ENCODE peak calls at places on chromosomes 12 and 14, in seven cellular contexts. One of them, this sample, is unnamed.

GRCh38 chr14:55267816-55268215 is 3.4 kb upstream of the FBXO34 start:
- DNase-seq in amniotic stem cell: no peak
- DNase-seq in dermis microvascular lymphatic vessel endothelial cell: no peak
- DNase-seq in C1 segment of cervical spinal cord: no peak
- DNase-seq in NCI-H774: no peak
- DNase-seq in GM04504: no peak
- DNase-seq in heart left ventricle: no peak
- DNase-seq in this sample: no peak

GRCh38 chr12:49825971-49826421 is 2.2 kb downstream of the NCKAP5L start:
- DNase-seq in C1 segment of cervical spinal cord: no peak
- DNase-seq in heart left ventricle: no peak
- DNase-seq in amniotic stem cell: no peak
- DNase-seq in GM04504: no peak
- DNase-seq in dermis microvascular lymphatic vessel endothelial cell: no peak
- DNase-seq in NCI-H774: no peak
- DNase-seq in this sample: no peak

GRCh38 chr14:29681308-29681707 is 246.3 kb downstream of the PRKD1 start:
- DNase-seq in GM04504: no peak
- DNase-seq in NCI-H774: no peak
- DNase-seq in dermis microvascular lymphatic vessel endothelial cell: no peak
- DNase-seq in C1 segment of cervical spinal cord: no peak
- DNase-seq in amniotic stem cell: no peak
- DNase-seq in heart left ventricle: no peak
- DNase-seq in this sample: no peak

GRCh38 chr12:9115731-9116689 is at the start of gene A2M:
- DNase-seq in C1 segment of cervical spinal cord: no peak
- DNase-seq in dermis microvascular lymphatic vessel endothelial cell: peak
- DNase-seq in GM04504: no peak
- DNase-seq in NCI-H774: no peak
- DNase-seq in heart left ventricle: peak
- DNase-seq in amniotic stem cell: no peak
- DNase-seq in this sample: peak

GRCh38 chr14:33165144-33165925 is 226.7 kb downstream of the NPAS3 start:
- DNase-seq in heart left ventricle: no peak
- DNase-seq in GM04504: no peak
- DNase-seq in amniotic stem cell: no peak
- DNase-seq in NCI-H774: no peak
- DNase-seq in C1 segment of cervical spinal cord: no peak
- DNase-seq in dermis microvascular lymphatic vessel endothelial cell: no peak
- DNase-seq in this sample: no peak

GRCh38 chr12:103548622-103549601 is 38.2 kb upstream of the STAB2 start:
- DNase-seq in GM04504: peak
- DNase-seq in amniotic stem cell: peak
- DNase-seq in C1 segment of cervical spinal cord: peak
- DNase-seq in dermis microvascular lymphatic vessel endothelial cell: peak
- DNase-seq in heart left ventricle: peak
- DNase-seq in NCI-H774: peak
- DNase-seq in this sample: peak

GRCh38 chr12:86158956-86159355 is 97.2 kb downstream of the MGAT4C start:
- DNase-seq in heart left ventricle: no peak
- DNase-seq in C1 segment of cervical spinal cord: no peak
- DNase-seq in amniotic stem cell: no peak
- DNase-seq in GM04504: no peak
- DNase-seq in dermis microvascular lymphatic vessel endothelial cell: no peak
- DNase-seq in NCI-H774: no peak
- DNase-seq in this sample: no peak

GRCh38 chr12:105561981-105562726 is 231.7 kb downstream of the C12orf75 start:
- DNase-seq in heart left ventricle: peak
- DNase-seq in GM04504: peak
- DNase-seq in dermis microvascular lymphatic vessel endothelial cell: no peak
- DNase-seq in C1 segment of cervical spinal cord: no peak
- DNase-seq in amniotic stem cell: peak
- DNase-seq in NCI-H774: peak
- DNase-seq in this sample: peak

GRCh38 chr14:44462372-44462771 is 44.7 kb downstream of the FSCB start:
- DNase-seq in C1 segment of cervical spinal cord: no peak
- DNase-seq in NCI-H774: peak
- DNase-seq in GM04504: no peak
- DNase-seq in dermis microvascular lymphatic vessel endothelial cell: no peak
- DNase-seq in amniotic stem cell: no peak
- DNase-seq in heart left ventricle: no peak
- DNase-seq in this sample: no peak

GRCh38 chr14:99757331-99758070 is 35.7 kb upstream of the EML1 start:
- DNase-seq in heart left ventricle: no peak
- DNase-seq in dermis microvascular lymphatic vessel endothelial cell: no peak
- DNase-seq in GM04504: peak
- DNase-seq in C1 segment of cervical spinal cord: no peak
- DNase-seq in NCI-H774: no peak
- DNase-seq in amniotic stem cell: peak
- DNase-seq in this sample: no peak

GRCh38 chr12:116813271-116814041 is 67.8 kb downstream of the HRK start:
- DNase-seq in GM04504: no peak
- DNase-seq in C1 segment of cervical spinal cord: no peak
- DNase-seq in heart left ventricle: no peak
- DNase-seq in amniotic stem cell: no peak
- DNase-seq in dermis microvascular lymphatic vessel endothelial cell: no peak
- DNase-seq in NCI-H774: no peak
- DNase-seq in this sample: no peak

GRCh38 chr12:121860257-121860656 is 1.6 kb upstream of the HPD start:
- DNase-seq in dermis microvascular lymphatic vessel endothelial cell: no peak
- DNase-seq in heart left ventricle: no peak
- DNase-seq in C1 segment of cervical spinal cord: no peak
- DNase-seq in GM04504: no peak
- DNase-seq in NCI-H774: peak
- DNase-seq in amniotic stem cell: no peak
- DNase-seq in this sample: no peak

GRCh38 chr14:29821665-29822429 is 105.8 kb downstream of the PRKD1 start:
- DNase-seq in C1 segment of cervical spinal cord: peak
- DNase-seq in NCI-H774: peak
- DNase-seq in amniotic stem cell: no peak
- DNase-seq in heart left ventricle: no peak
- DNase-seq in dermis microvascular lymphatic vessel endothelial cell: no peak
- DNase-seq in GM04504: no peak
- DNase-seq in this sample: no peak

GRCh38 chr12:43742106-43742505 is 16.5 kb downstream of the PUS7L start:
- DNase-seq in NCI-H774: no peak
- DNase-seq in heart left ventricle: no peak
- DNase-seq in dermis microvascular lymphatic vessel endothelial cell: no peak
- DNase-seq in amniotic stem cell: peak
- DNase-seq in C1 segment of cervical spinal cord: no peak
- DNase-seq in GM04504: peak
- DNase-seq in this sample: no peak

GRCh38 chr14:59882957-59883356 is 12.4 kb upstream of the RTN1 start:
- DNase-seq in GM04504: no peak
- DNase-seq in C1 segment of cervical spinal cord: no peak
- DNase-seq in amniotic stem cell: no peak
- DNase-seq in heart left ventricle: no peak
- DNase-seq in NCI-H774: no peak
- DNase-seq in dermis microvascular lymphatic vessel endothelial cell: no peak
- DNase-seq in this sample: no peak

GRCh38 chr12:54341901-54342300 is 17.0 kb downstream of the COPZ1 start:
- DNase-seq in heart left ventricle: no peak
- DNase-seq in NCI-H774: no peak
- DNase-seq in amniotic stem cell: no peak
- DNase-seq in GM04504: no peak
- DNase-seq in C1 segment of cervical spinal cord: no peak
- DNase-seq in dermis microvascular lymphatic vessel endothelial cell: no peak
- DNase-seq in this sample: no peak

GRCh38 chr12:64544796-64545382 is 65.4 kb upstream of the RASSF3 start:
- DNase-seq in C1 segment of cervical spinal cord: no peak
- DNase-seq in heart left ventricle: no peak
- DNase-seq in dermis microvascular lymphatic vessel endothelial cell: no peak
- DNase-seq in amniotic stem cell: no peak
- DNase-seq in NCI-H774: peak
- DNase-seq in GM04504: no peak
- DNase-seq in this sample: no peak

GRCh38 chr14:72599579-72600470 is 294.1 kb downstream of the DPF3 start:
- DNase-seq in NCI-H774: no peak
- DNase-seq in heart left ventricle: no peak
- DNase-seq in C1 segment of cervical spinal cord: no peak
- DNase-seq in dermis microvascular lymphatic vessel endothelial cell: no peak
- DNase-seq in GM04504: no peak
- DNase-seq in amniotic stem cell: no peak
- DNase-seq in this sample: no peak

GRCh38 chr12:130948136-130948535 is 5.6 kb upstream of the ADGRD1 start:
- DNase-seq in amniotic stem cell: no peak
- DNase-seq in NCI-H774: peak
- DNase-seq in heart left ventricle: no peak
- DNase-seq in dermis microvascular lymphatic vessel endothelial cell: no peak
- DNase-seq in GM04504: no peak
- DNase-seq in C1 segment of cervical spinal cord: no peak
- DNase-seq in this sample: no peak

GRCh38 chr12:6363330-6364036 is 11.9 kb downstream of the SCNN1A start:
- DNase-seq in dermis microvascular lymphatic vessel endothelial cell: no peak
- DNase-seq in heart left ventricle: peak
- DNase-seq in amniotic stem cell: no peak
- DNase-seq in GM04504: no peak
- DNase-seq in C1 segment of cervical spinal cord: no peak
- DNase-seq in NCI-H774: peak
- DNase-seq in this sample: no peak

GRCh38 chr14:38016497-38016896 is 191.2 kb upstream of the SSTR1 start:
- DNase-seq in dermis microvascular lymphatic vessel endothelial cell: no peak
- DNase-seq in heart left ventricle: no peak
- DNase-seq in amniotic stem cell: no peak
- DNase-seq in GM04504: no peak
- DNase-seq in NCI-H774: no peak
- DNase-seq in C1 segment of cervical spinal cord: no peak
- DNase-seq in this sample: no peak

GRCh38 chr12:130989391-130989790 is 35.7 kb downstream of the ADGRD1 start:
- DNase-seq in GM04504: no peak
- DNase-seq in NCI-H774: no peak
- DNase-seq in C1 segment of cervical spinal cord: no peak
- DNase-seq in amniotic stem cell: no peak
- DNase-seq in dermis microvascular lymphatic vessel endothelial cell: no peak
- DNase-seq in heart left ventricle: no peak
- DNase-seq in this sample: no peak

GRCh38 chr14:55457496-55457895 is 17.1 kb upstream of the TBPL2 start:
- DNase-seq in dermis microvascular lymphatic vessel endothelial cell: no peak
- DNase-seq in C1 segment of cervical spinal cord: no peak
- DNase-seq in heart left ventricle: no peak
- DNase-seq in NCI-H774: no peak
- DNase-seq in GM04504: no peak
- DNase-seq in amniotic stem cell: no peak
- DNase-seq in this sample: no peak

GRCh38 chr14:76767681-76768055 is 6.4 kb downstream of the VASH1 start:
- DNase-seq in amniotic stem cell: no peak
- DNase-seq in dermis microvascular lymphatic vessel endothelial cell: no peak
- DNase-seq in C1 segment of cervical spinal cord: no peak
- DNase-seq in NCI-H774: no peak
- DNase-seq in GM04504: no peak
- DNase-seq in heart left ventricle: no peak
- DNase-seq in this sample: no peak

GRCh38 chr12:52076811-52077210 is 2.7 kb upstream of the SMIM41 start:
- DNase-seq in heart left ventricle: no peak
- DNase-seq in C1 segment of cervical spinal cord: no peak
- DNase-seq in NCI-H774: no peak
- DNase-seq in dermis microvascular lymphatic vessel endothelial cell: no peak
- DNase-seq in GM04504: no peak
- DNase-seq in amniotic stem cell: no peak
- DNase-seq in this sample: no peak

GRCh38 chr12:81962126-81962856 is 203.1 kb upstream of the PPFIA2 start:
- DNase-seq in GM04504: no peak
- DNase-seq in dermis microvascular lymphatic vessel endothelial cell: no peak
- DNase-seq in amniotic stem cell: no peak
- DNase-seq in heart left ventricle: no peak
- DNase-seq in C1 segment of cervical spinal cord: no peak
- DNase-seq in NCI-H774: no peak
- DNase-seq in this sample: no peak

GRCh38 chr14:81485372-81485771 is 48.3 kb downstream of the SEL1L start:
- DNase-seq in NCI-H774: no peak
- DNase-seq in heart left ventricle: no peak
- DNase-seq in GM04504: no peak
- DNase-seq in dermis microvascular lymphatic vessel endothelial cell: no peak
- DNase-seq in C1 segment of cervical spinal cord: no peak
- DNase-seq in amniotic stem cell: no peak
- DNase-seq in this sample: no peak

GRCh38 chr12:76762556-76762955 is 1.4 kb upstream of the ZDHHC17 start:
- DNase-seq in heart left ventricle: no peak
- DNase-seq in dermis microvascular lymphatic vessel endothelial cell: no peak
- DNase-seq in NCI-H774: no peak
- DNase-seq in C1 segment of cervical spinal cord: no peak
- DNase-seq in amniotic stem cell: no peak
- DNase-seq in GM04504: no peak
- DNase-seq in this sample: no peak

GRCh38 chr14:68970096-68970612 is 8.9 kb downstream of the ACTN1 start:
- DNase-seq in NCI-H774: no peak
- DNase-seq in C1 segment of cervical spinal cord: no peak
- DNase-seq in GM04504: no peak
- DNase-seq in dermis microvascular lymphatic vessel endothelial cell: no peak
- DNase-seq in amniotic stem cell: no peak
- DNase-seq in heart left ventricle: no peak
- DNase-seq in this sample: no peak

GRCh38 chr14:100375273-100375962 is 52.3 kb downstream of the SLC25A47 start:
- DNase-seq in heart left ventricle: peak
- DNase-seq in dermis microvascular lymphatic vessel endothelial cell: peak
- DNase-seq in amniotic stem cell: peak
- DNase-seq in C1 segment of cervical spinal cord: no peak
- DNase-seq in NCI-H774: no peak
- DNase-seq in GM04504: peak
- DNase-seq in this sample: peak

GRCh38 chr14:31692376-31692781 is 131.2 kb downstream of the NUBPL start:
- DNase-seq in amniotic stem cell: no peak
- DNase-seq in GM04504: peak
- DNase-seq in C1 segment of cervical spinal cord: no peak
- DNase-seq in dermis microvascular lymphatic vessel endothelial cell: no peak
- DNase-seq in heart left ventricle: no peak
- DNase-seq in NCI-H774: peak
- DNase-seq in this sample: no peak

GRCh38 chr12:47033081-47033480 is 46.3 kb upstream of the PCED1B start:
- DNase-seq in dermis microvascular lymphatic vessel endothelial cell: no peak
- DNase-seq in amniotic stem cell: no peak
- DNase-seq in heart left ventricle: no peak
- DNase-seq in GM04504: no peak
- DNase-seq in NCI-H774: no peak
- DNase-seq in C1 segment of cervical spinal cord: no peak
- DNase-seq in this sample: no peak

GRCh38 chr12:68358532-68359485 is 26.6 kb upstream of the MDM1 start:
- DNase-seq in NCI-H774: peak
- DNase-seq in dermis microvascular lymphatic vessel endothelial cell: peak
- DNase-seq in heart left ventricle: peak
- DNase-seq in amniotic stem cell: peak
- DNase-seq in GM04504: peak
- DNase-seq in C1 segment of cervical spinal cord: peak
- DNase-seq in this sample: peak

GRCh38 chr12:25590021-25590721 is 37.1 kb upstream of the LMNTD1 start:
- DNase-seq in heart left ventricle: no peak
- DNase-seq in amniotic stem cell: no peak
- DNase-seq in C1 segment of cervical spinal cord: no peak
- DNase-seq in NCI-H774: no peak
- DNase-seq in dermis microvascular lymphatic vessel endothelial cell: no peak
- DNase-seq in GM04504: no peak
- DNase-seq in this sample: no peak

GRCh38 chr12:66329941-66330340 is 27.6 kb downstream of the HELB start:
- DNase-seq in C1 segment of cervical spinal cord: no peak
- DNase-seq in amniotic stem cell: no peak
- DNase-seq in NCI-H774: no peak
- DNase-seq in dermis microvascular lymphatic vessel endothelial cell: no peak
- DNase-seq in heart left ventricle: no peak
- DNase-seq in GM04504: no peak
- DNase-seq in this sample: no peak

GRCh38 chr14:95537298-95538089 is 2.6 kb downstream of the GLRX5 start:
- DNase-seq in C1 segment of cervical spinal cord: no peak
- DNase-seq in heart left ventricle: no peak
- DNase-seq in amniotic stem cell: no peak
- DNase-seq in dermis microvascular lymphatic vessel endothelial cell: no peak
- DNase-seq in NCI-H774: no peak
- DNase-seq in GM04504: no peak
- DNase-seq in this sample: no peak

GRCh38 chr12:76422878-76423438 is 74.7 kb upstream of the BBS10 start:
- DNase-seq in GM04504: no peak
- DNase-seq in heart left ventricle: no peak
- DNase-seq in C1 segment of cervical spinal cord: no peak
- DNase-seq in amniotic stem cell: no peak
- DNase-seq in dermis microvascular lymphatic vessel endothelial cell: no peak
- DNase-seq in NCI-H774: no peak
- DNase-seq in this sample: no peak

This sample was measured in pulmonary artery endothelial cell.